ENCODE peak calls at places on chromosomes 2 and 18, in four cellular contexts. Q is CD8-positive, alpha-beta T cell; P is mammary epithelial cell; E is SK-N-SH. L is an unnamed sample.

GRCh38 chr18:43606800-43607199 is 329.5 kb upstream of the SYT4 start:
- DNase-seq in Q (no peak), P (no peak), E (peak; percentile 37), L (no peak)

GRCh38 chr2:54634564-54635511 is 88.6 kb upstream of the EML6 start:
- DNase-seq in Q (no peak), P (peak; percentile 91), E (no peak), L (peak; percentile 62)

GRCh38 chr2:160336091-160336490 is 136.0 kb upstream of the ITGB6 start:
- DNase-seq in Q (no peak), P (no peak), E (no peak), L (peak; percentile 34)

GRCh38 chr2:205484717-205485116 is 197.6 kb upstream of the NRP2 start:
- DNase-seq in Q (no peak), P (no peak), E (no peak), L (no peak)

GRCh38 chr2:228986961-228987360 is 284.1 kb downstream of the PID1 start:
- DNase-seq in Q (no peak), P (no peak), E (no peak), L (peak; percentile 6)

GRCh38 chr2:218026244-218026643 is 23.4 kb upstream of the TNS1 start:
- DNase-seq in Q (no peak), P (no peak), E (no peak), L (no peak)

GRCh38 chr2:1022178-1022577 is 71.5 kb downstream of the SNTG2 start:
- DNase-seq in Q (no peak), P (no peak), E (no peak), L (no peak)

GRCh38 chr2:241412144-241412543 is 56.1 kb downstream of the FARP2 start:
- DNase-seq in Q (no peak), P (no peak), E (no peak), L (peak; percentile 9)

GRCh38 chr2:85342156-85342555 is 12.2 kb downstream of the RETSAT start:
- DNase-seq in Q (no peak), P (no peak), E (no peak), L (no peak)

GRCh38 chr2:239912171-239912937 is 112.8 kb downstream of the NDUFA10 start:
- DNase-seq in Q (no peak), P (no peak), E (no peak), L (no peak)

GRCh38 chr2:152056418-152056817 is 42.4 kb downstream of the CACNB4 start:
- DNase-seq in Q (no peak), P (no peak), E (no peak), L (no peak)

GRCh38 chr2:224882291-224883171 is 159.7 kb downstream of the DOCK10 start:
- DNase-seq in Q (no peak), P (peak; percentile 86), E (no peak), L (peak; percentile 95)

GRCh38 chr18:29351171-29351570 is 1174.2 kb upstream of the CDH2 start:
- DNase-seq in Q (no peak), P (no peak), E (no peak), L (no peak)

GRCh38 chr2:102041351-102041750 is 49.6 kb downstream of the IL1R2 start:
- DNase-seq in Q (no peak), P (no peak), E (no peak), L (peak; percentile 72)

GRCh38 chr2:102033750-102034682 is 42.3 kb downstream of the IL1R2 start:
- DNase-seq in Q (no peak), P (no peak), E (no peak), L (no peak)

GRCh38 chr2:102040229-102040628 is 48.5 kb downstream of the IL1R2 start:
- DNase-seq in Q (no peak), P (no peak), E (no peak), L (no peak)

GRCh38 chr2:102034683-102035606 is 43.2 kb downstream of the IL1R2 start:
- DNase-seq in Q (no peak), P (no peak), E (no peak), L (no peak)

GRCh38 chr2:102037681-102038080 is 45.9 kb downstream of the IL1R2 start:
- DNase-seq in Q (no peak), P (no peak), E (no peak), L (peak; percentile 85)
- H3K4me3 ChIP-seq in Q (no peak overlapping the region), P (no peak overlapping the region), E (peak overlapping the region; percentile 34), L (peak overlapping the region; percentile 25)

GRCh38 chr18:63142502-63143045 is 177.0 kb downstream of the BCL2 start:
- DNase-seq in Q (no peak), P (no peak), E (peak; percentile 71), L (no peak)
- TF ChIP-seq CTCF in Q (no peak), P (no peak), E (no peak), L (no peak)

GRCh38 chr18:72833471-72833870 is 34.3 kb downstream of the NETO1 start:
- DNase-seq in Q (no peak), P (no peak), E (no peak), L (no peak)
- H3K4me3 ChIP-seq in Q (no peak overlapping the region), P (no peak overlapping the region), E (no peak overlapping the region), L (no peak overlapping the region)

GRCh38 chr2:75465317-75465998 is 95.3 kb downstream of the EVA1A start:
- DNase-seq in Q (no peak), P (peak; percentile 22), E (peak; percentile 15), L (peak; percentile 53)

GRCh38 chr2:75464348-75464946 is 96.3 kb downstream of the EVA1A start:
- DNase-seq in Q (no peak), P (peak; percentile 12), E (peak; percentile 38), L (peak; percentile 46)

GRCh38 chr2:75462714-75463113 is 98.0 kb downstream of the EVA1A start:
- DNase-seq in Q (no peak), P (no peak), E (no peak), L (no peak)

GRCh38 chr2:75466708-75467311 is 93.9 kb downstream of the EVA1A start:
- DNase-seq in Q (no peak), P (peak; percentile 23), E (peak; percentile 22), L (peak; percentile 24)
- TF ChIP-seq CTCF in Q (peak; percentile 44), P (peak; percentile 59), E (peak; percentile 65), L (peak; percentile 55)

DNA sequence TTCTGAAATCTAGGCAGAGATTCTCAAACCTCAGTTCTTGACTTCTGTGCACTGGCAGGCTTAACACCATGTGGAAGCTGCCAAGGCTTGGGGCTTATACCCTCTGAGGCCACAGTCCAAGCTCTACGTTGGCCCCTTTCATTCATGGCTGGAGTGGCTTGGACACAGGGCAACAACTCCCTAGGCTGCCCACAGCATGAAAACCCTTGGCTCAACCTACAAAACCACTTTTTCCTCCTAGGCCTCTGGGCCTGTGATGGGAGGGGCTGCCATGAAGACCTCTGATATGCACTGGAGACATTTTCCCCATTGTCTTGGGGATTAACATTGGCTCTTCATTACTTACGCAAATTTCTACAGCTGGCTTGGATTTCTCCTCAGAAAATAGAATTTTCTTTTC is 46.7 kb downstream of the TANC1 start:
- DNase-seq in Q (no peak), P (no peak), E (no peak), L (no peak)
- H3K4me3 ChIP-seq in Q (no peak overlapping the region), P (no peak overlapping the region), E (no peak overlapping the region), L (no peak overlapping the region)